ENCODE peak calls at places on chromosomes 2 and 18, in six cellular contexts. One of them, this sample, is unnamed.

GRCh38 chr2:102050854-102051391 is 59.2 kb downstream of the IL1R2 start:
- DNase-seq in A549: no peak
- DNase-seq in HCT116: no peak
- DNase-seq in K562: peak; percentile 81
- DNase-seq in GM12878: no peak
- DNase-seq in HepG2: peak; percentile 33
- DNase-seq in this sample: peak; percentile 82

GRCh38 chr18:57437782-57438668 is 2.9 kb downstream of the ONECUT2 start:
- DNase-seq in A549: peak; percentile 49
- DNase-seq in HCT116: peak; percentile 40
- DNase-seq in K562: no peak
- DNase-seq in GM12878: no peak
- DNase-seq in HepG2: peak; percentile 75
- DNase-seq in this sample: peak; percentile 49

GRCh38 chr2:52658598-52658997 is 1109.0 kb upstream of the CHAC2 start:
- DNase-seq in A549: no peak
- DNase-seq in HCT116: peak; percentile 4
- DNase-seq in K562: no peak
- DNase-seq in GM12878: no peak
- DNase-seq in HepG2: no peak
- DNase-seq in this sample: no peak

GRCh38 chr2:210502997-210503621 is 26.6 kb upstream of the LANCL1 start:
- DNase-seq in A549: peak; percentile 38
- DNase-seq in HCT116: peak; percentile 13
- DNase-seq in K562: peak; percentile 29
- DNase-seq in GM12878: no peak
- DNase-seq in HepG2: peak; percentile 47
- DNase-seq in this sample: peak; percentile 54

GRCh38 chr2:205990104-205990503 is 95.9 kb downstream of the INO80D start:
- DNase-seq in A549: no peak
- DNase-seq in HCT116: no peak
- DNase-seq in K562: no peak
- DNase-seq in GM12878: no peak
- DNase-seq in HepG2: no peak
- DNase-seq in this sample: no peak

GRCh38 chr18:37422116-37422515 is 143.5 kb downstream of the CELF4 start:
- DNase-seq in A549: no peak
- DNase-seq in HCT116: no peak
- DNase-seq in K562: no peak
- DNase-seq in GM12878: no peak
- DNase-seq in HepG2: no peak
- DNase-seq in this sample: no peak

GRCh38 chr2:9715238-9715637 is 84.4 kb upstream of the YWHAQ start:
- DNase-seq in A549: no peak
- DNase-seq in HCT116: no peak
- DNase-seq in K562: no peak
- DNase-seq in GM12878: no peak
- DNase-seq in HepG2: no peak
- DNase-seq in this sample: no peak

GRCh38 chr2:204328350-204328749 is 216.9 kb upstream of the PARD3B start:
- DNase-seq in A549: no peak
- DNase-seq in HCT116: no peak
- DNase-seq in K562: no peak
- DNase-seq in GM12878: no peak
- DNase-seq in HepG2: no peak
- DNase-seq in this sample: no peak

GRCh38 chr2:120104002-120104467 is 91.2 kb downstream of the EPB41L5 start:
- DNase-seq in A549: no peak
- DNase-seq in HCT116: no peak
- DNase-seq in K562: no peak
- DNase-seq in GM12878: no peak
- DNase-seq in HepG2: no peak
- DNase-seq in this sample: no peak

GRCh38 chr18:48036641-48037421 is 106.4 kb upstream of the SMAD2 start:
- DNase-seq in A549: no peak
- DNase-seq in HCT116: no peak
- DNase-seq in K562: no peak
- DNase-seq in GM12878: no peak
- DNase-seq in HepG2: no peak
- DNase-seq in this sample: no peak

GRCh38 chr2:17270894-17271293 is 247.3 kb downstream of the RAD51AP2 start:
- DNase-seq in A549: no peak
- DNase-seq in HCT116: no peak
- DNase-seq in K562: no peak
- DNase-seq in GM12878: peak; percentile 16
- DNase-seq in HepG2: no peak
- DNase-seq in this sample: peak; percentile 52

GRCh38 chr2:26570083-26570430 is 71.1 kb downstream of the CIB4 start:
- DNase-seq in A549: no peak
- DNase-seq in HCT116: no peak
- DNase-seq in K562: no peak
- DNase-seq in GM12878: no peak
- DNase-seq in HepG2: no peak
- DNase-seq in this sample: no peak

GRCh38 chr2:228771719-228772254 is 499.3 kb downstream of the PID1 start:
- DNase-seq in A549: no peak
- DNase-seq in HCT116: no peak
- DNase-seq in K562: no peak
- DNase-seq in GM12878: no peak
- DNase-seq in HepG2: no peak
- DNase-seq in this sample: no peak

GRCh38 chr2:48946444-48947048 is 191.0 kb upstream of the LHCGR start:
- DNase-seq in A549: peak; percentile 41
- DNase-seq in HCT116: peak; percentile 23
- DNase-seq in K562: peak; percentile 62
- DNase-seq in GM12878: peak; percentile 20
- DNase-seq in HepG2: peak; percentile 62
- DNase-seq in this sample: peak; percentile 68

GRCh38 chr2:201994973-201995638 is 38.5 kb upstream of the FZD7 start:
- DNase-seq in A549: no peak
- DNase-seq in HCT116: no peak
- DNase-seq in K562: no peak
- DNase-seq in GM12878: no peak
- DNase-seq in HepG2: no peak
- DNase-seq in this sample: no peak

GRCh38 chr2:56333812-56334485 is 150.2 kb downstream of the CCDC85A start:
- DNase-seq in A549: no peak
- DNase-seq in HCT116: no peak
- DNase-seq in K562: no peak
- DNase-seq in GM12878: no peak
- DNase-seq in HepG2: no peak
- DNase-seq in this sample: no peak

GRCh38 chr2:212177724-212178123 is 360.9 kb downstream of the ERBB4 start:
- DNase-seq in A549: no peak
- DNase-seq in HCT116: peak; percentile 6
- DNase-seq in K562: no peak
- DNase-seq in GM12878: no peak
- DNase-seq in HepG2: peak; percentile 3
- DNase-seq in this sample: peak; percentile 3

GRCh38 chr2:227191367-227191766 is 26.9 kb downstream of the COL4A3 start:
- DNase-seq in A549: peak; percentile 12
- DNase-seq in HCT116: peak; percentile 33
- DNase-seq in K562: no peak
- DNase-seq in GM12878: no peak
- DNase-seq in HepG2: peak; percentile 14
- DNase-seq in this sample: no peak

GRCh38 chr2:239395524-239395923 is 5.3 kb downstream of the HDAC4 start:
- DNase-seq in A549: no peak
- DNase-seq in HCT116: no peak
- DNase-seq in K562: no peak
- DNase-seq in GM12878: no peak
- DNase-seq in HepG2: no peak
- DNase-seq in this sample: no peak

GRCh38 chr2:207505180-207505579 is 24.6 kb upstream of the CREB1 start:
- DNase-seq in A549: no peak
- DNase-seq in HCT116: no peak
- DNase-seq in K562: no peak
- DNase-seq in GM12878: no peak
- DNase-seq in HepG2: no peak
- DNase-seq in this sample: no peak

GRCh38 chr2:175066411-175066810 is 61.2 kb upstream of the CHN1 start:
- DNase-seq in A549: no peak
- DNase-seq in HCT116: no peak
- DNase-seq in K562: no peak
- DNase-seq in GM12878: no peak
- DNase-seq in HepG2: no peak
- DNase-seq in this sample: no peak

GRCh38 chr18:32177530-32177929 is 12.3 kb upstream of the MEP1B start:
- DNase-seq in A549: no peak
- DNase-seq in HCT116: no peak
- DNase-seq in K562: no peak
- DNase-seq in GM12878: no peak
- DNase-seq in HepG2: no peak
- DNase-seq in this sample: no peak

GRCh38 chr2:71687412-71687811 is 234.1 kb downstream of the DYSF start:
- DNase-seq in A549: no peak
- DNase-seq in HCT116: no peak
- DNase-seq in K562: no peak
- DNase-seq in GM12878: no peak
- DNase-seq in HepG2: no peak
- DNase-seq in this sample: no peak

GRCh38 chr2:125588780-125589179 is 1067.2 kb upstream of the GYPC start:
- DNase-seq in A549: no peak
- DNase-seq in HCT116: no peak
- DNase-seq in K562: no peak
- DNase-seq in GM12878: no peak
- DNase-seq in HepG2: no peak
- DNase-seq in this sample: no peak

GRCh38 chr18:65788373-65788772 is 37.6 kb downstream of the CDH7 start:
- DNase-seq in A549: no peak
- DNase-seq in HCT116: no peak
- DNase-seq in K562: no peak
- DNase-seq in GM12878: no peak
- DNase-seq in HepG2: peak; percentile 41
- DNase-seq in this sample: no peak

GRCh38 chr2:33372940-33373553 is 103.4 kb upstream of the RASGRP3 start:
- DNase-seq in A549: peak; percentile 61
- DNase-seq in HCT116: peak; percentile 47
- DNase-seq in K562: peak; percentile 43
- DNase-seq in GM12878: peak; percentile 19
- DNase-seq in HepG2: peak; percentile 45
- DNase-seq in this sample: peak; percentile 54

GRCh38 chr18:36411745-36412168 is 114.2 kb downstream of the FHOD3 start:
- DNase-seq in A549: no peak
- DNase-seq in HCT116: peak; percentile 50
- DNase-seq in K562: peak; percentile 48
- DNase-seq in GM12878: no peak
- DNase-seq in HepG2: peak; percentile 21
- DNase-seq in this sample: peak; percentile 13

GRCh38 chr2:226903179-226903578 is 67.3 kb downstream of the RHBDD1 start:
- DNase-seq in A549: peak; percentile 13
- DNase-seq in HCT116: no peak
- DNase-seq in K562: no peak
- DNase-seq in GM12878: no peak
- DNase-seq in HepG2: no peak
- DNase-seq in this sample: no peak

GRCh38 chr2:121705958-121706357 is 30.7 kb downstream of the NIFK start:
- DNase-seq in A549: no peak
- DNase-seq in HCT116: no peak
- DNase-seq in K562: no peak
- DNase-seq in GM12878: no peak
- DNase-seq in HepG2: peak; percentile 63
- DNase-seq in this sample: no peak

GRCh38 chr18:23578067-23578705 is 8.1 kb downstream of the NPC1 start:
- DNase-seq in A549: no peak
- DNase-seq in HCT116: no peak
- DNase-seq in K562: no peak
- DNase-seq in GM12878: no peak
- DNase-seq in HepG2: no peak
- DNase-seq in this sample: no peak

GRCh38 chr2:76849086-76849485 is 673.1 kb downstream of the LRRTM4 start:
- DNase-seq in A549: no peak
- DNase-seq in HCT116: no peak
- DNase-seq in K562: no peak
- DNase-seq in GM12878: no peak
- DNase-seq in HepG2: no peak
- DNase-seq in this sample: no peak

GRCh38 chr2:222319576-222320440 is 21.0 kb upstream of the PAX3 start:
- DNase-seq in A549: no peak
- DNase-seq in HCT116: no peak
- DNase-seq in K562: no peak
- DNase-seq in GM12878: no peak
- DNase-seq in HepG2: no peak
- DNase-seq in this sample: peak; percentile 84

GRCh38 chr2:191115391-191115790 is 35.4 kb downstream of the STAT4 start:
- DNase-seq in A549: no peak
- DNase-seq in HCT116: no peak
- DNase-seq in K562: no peak
- DNase-seq in GM12878: peak; percentile 38
- DNase-seq in HepG2: no peak
- DNase-seq in this sample: peak; percentile 8

GRCh38 chr2:60446413-60447358 is 106.8 kb downstream of the BCL11A start:
- DNase-seq in A549: no peak
- DNase-seq in HCT116: no peak
- DNase-seq in K562: no peak
- DNase-seq in GM12878: peak; percentile 86
- DNase-seq in HepG2: no peak
- DNase-seq in this sample: no peak
- TF ChIP-seq POLR2A in A549: no peak
- TF ChIP-seq POLR2A in HCT116: no peak
- TF ChIP-seq POLR2A in K562: no peak
- TF ChIP-seq POLR2A in GM12878: peak; percentile 17
- TF ChIP-seq POLR2A in HepG2: no peak
- TF ChIP-seq POLR2A in this sample: no peak

DNA sequence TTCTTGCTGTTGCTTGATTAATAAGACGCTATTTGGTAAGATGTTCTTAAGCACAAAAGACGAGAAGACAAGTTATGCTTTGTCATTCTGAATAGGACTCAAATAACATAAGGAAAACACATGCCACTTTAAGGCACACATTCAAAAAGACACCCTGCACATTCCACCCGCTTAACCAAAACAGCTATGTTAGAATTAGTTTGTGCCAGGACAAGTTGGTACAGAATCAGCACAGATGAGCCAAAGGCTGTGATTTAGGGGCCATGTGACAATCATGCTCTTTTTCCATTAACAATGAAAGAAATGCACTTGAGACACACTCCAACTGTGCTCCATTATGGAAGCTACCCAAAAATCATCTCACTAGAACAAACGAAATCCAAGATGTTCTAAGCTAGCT is 3.4 kb downstream of the STARD7 start:
- DNase-seq in A549: no peak
- DNase-seq in HCT116: no peak
- DNase-seq in K562: no peak
- DNase-seq in GM12878: no peak
- DNase-seq in HepG2: no peak
- DNase-seq in this sample: no peak
- TF ChIP-seq MAX in A549: no peak
- TF ChIP-seq MAX in HCT116: no peak
- TF ChIP-seq MAX in K562: no peak
- TF ChIP-seq MAX in GM12878: no peak
- TF ChIP-seq MAX in HepG2: no peak
- TF ChIP-seq MAX in this sample: no peak

GRCh38 chr2:159124931-159125467 is 156.6 kb downstream of the TANC1 start:
- DNase-seq in A549: no peak
- DNase-seq in HCT116: no peak
- DNase-seq in K562: no peak
- DNase-seq in GM12878: no peak
- DNase-seq in HepG2: no peak
- DNase-seq in this sample: peak; percentile 24
- H3K4me3 ChIP-seq in A549: no peak overlapping the region
- H3K4me3 ChIP-seq in HCT116: peak overlapping the region; percentile 29
- H3K4me3 ChIP-seq in K562: no peak overlapping the region
- H3K4me3 ChIP-seq in GM12878: no peak overlapping the region
- H3K4me3 ChIP-seq in HepG2: no peak overlapping the region
- H3K4me3 ChIP-seq in this sample: no peak overlapping the region

GRCh38 chr18:50287441-50288347 is at the start of gene CXXC1:
- DNase-seq in A549: peak; percentile 81
- DNase-seq in HCT116: peak; percentile 99
- DNase-seq in K562: peak; percentile 90
- DNase-seq in GM12878: peak; percentile 99
- DNase-seq in HepG2: peak; percentile 98
- DNase-seq in this sample: peak; percentile 99
- TF ChIP-seq POLR2A in A549: peak; percentile 67
- TF ChIP-seq POLR2A in HCT116: no peak
- TF ChIP-seq POLR2A in K562: peak; percentile 76
- TF ChIP-seq POLR2A in GM12878: no peak
- TF ChIP-seq POLR2A in HepG2: no peak
- TF ChIP-seq POLR2A in this sample: peak; percentile 70

This sample was measured in NB4.